ENCODE peak calls at places on chromosomes 6 and 20, in four cellular contexts. N is activated CD4-positive, alpha-beta T cell treated with anti-CD3 and anti-CD28 coated beads, Interleukin-2, amount 50 U/mL, for 1 hour; D is T47D; A is AG08396. T is an unnamed sample.

GRCh38 chr6:16249971-16250370 is 11.6 kb downstream of the GMPR start:
- DNase-seq in N (no peak), D (no peak), A (no peak), T (no peak)

GRCh38 chr20:13274311-13274965 is 53.4 kb downstream of the ISM1 start:
- DNase-seq in N (no peak), D (no peak), A (no peak), T (peak; percentile 84)

GRCh38 chr6:20686142-20686541 is 151.9 kb downstream of the CDKAL1 start:
- DNase-seq in N (no peak), D (no peak), A (no peak), T (peak; percentile 80)

GRCh38 chr20:31661625-31662371 is 24.1 kb downstream of the COX4I2 start:
- DNase-seq in N (peak; percentile 81), D (peak; percentile 61), A (peak; percentile 90), T (peak; percentile 96)

GRCh38 chr6:159976844-159977241 is 8.0 kb downstream of the IGF2R start:
- DNase-seq in N (no peak), D (no peak), A (no peak), T (no peak)

GRCh38 chr6:48289841-48290240 is 178.8 kb upstream of the PTCHD4 start:
- DNase-seq in N (no peak), D (no peak), A (no peak), T (no peak)

GRCh38 chr20:25017257-25017803 is 24.8 kb upstream of the APMAP start:
- DNase-seq in N (no peak), D (peak; percentile 50), A (no peak), T (peak; percentile 60)

GRCh38 chr6:81808834-81809598 is 56.5 kb upstream of the TENT5A start:
- DNase-seq in N (no peak), D (no peak), A (no peak), T (no peak)

GRCh38 chr20:36060676-36061075 is 92.3 kb downstream of the CNBD2 start:
- DNase-seq in N (no peak), D (no peak), A (no peak), T (no peak)

GRCh38 chr20:35463455-35464300 is 8.3 kb downstream of the CEP250 start:
- DNase-seq in N (peak; percentile 38), D (peak; percentile 61), A (peak; percentile 66), T (peak; percentile 92)

GRCh38 chr6:18269253-18269652 is 4.9 kb upstream of the DEK start:
- DNase-seq in N (no peak), D (no peak), A (peak; percentile 32), T (no peak)

GRCh38 chr6:22250486-22250885 is 46.4 kb downstream of the PRL start:
- DNase-seq in N (no peak), D (no peak), A (no peak), T (peak; percentile 81)

GRCh38 chr20:43914697-43915208 is at the start of gene TOX2:
- DNase-seq in N (peak; percentile 48), D (no peak), A (peak; percentile 92), T (peak; percentile 55)

GRCh38 chr6:132820629-132821381 is 6.4 kb downstream of the RPS12 start:
- DNase-seq in N (no peak), D (no peak), A (no peak), T (peak; percentile 23)

GRCh38 chr6:141103246-141103645 is 1029.5 kb upstream of the GJE1 start:
- DNase-seq in N (no peak), D (no peak), A (peak; percentile 5), T (no peak)

GRCh38 chr6:108715832-108716231 is 132.4 kb upstream of the ARMC2 start:
- DNase-seq in N (no peak), D (no peak), A (no peak), T (no peak)

GRCh38 chr6:2695464-2696095 is 55.1 kb downstream of the MYLK4 start:
- DNase-seq in N (no peak), D (peak; percentile 23), A (no peak), T (peak; percentile 53)

GRCh38 chr6:16591681-16592549 is 169.3 kb downstream of the ATXN1 start:
- DNase-seq in N (no peak), D (no peak), A (no peak), T (no peak)

GRCh38 chr20:34529742-34530141 is 13.5 kb downstream of the DYNLRB1 start:
- DNase-seq in N (no peak), D (no peak), A (no peak), T (no peak)

T was measured in GM23338.